ENCODE peak calls at places on chromosome 1, in eight cellular contexts. W, M, P, Z, O, X, I and G are unnamed samples.

GRCh38 chr1:161727343-161727924 is 6.1 kb downstream of the FCRLB start:
- DNase-seq in W (no peak), M (no peak), P (no peak), Z (no peak), O (peak; percentile 42), X (no peak), I (peak; percentile 55), G (no peak)

GRCh38 chr1:171994293-171994692 is 153.0 kb downstream of the DNM3 start:
- DNase-seq in W (no peak), M (no peak), P (no peak), Z (no peak), O (no peak), X (no peak), I (no peak), G (no peak)

GRCh38 chr1:183089025-183089639 is 65.9 kb downstream of the LAMC1 start:
- DNase-seq in W (no peak), M (no peak), P (no peak), Z (no peak), O (no peak), X (no peak), I (no peak), G (no peak)

GRCh38 chr1:28306550-28306949 is 22.3 kb upstream of the MED18 start:
- DNase-seq in W (no peak), M (no peak), P (no peak), Z (no peak), O (no peak), X (no peak), I (no peak), G (no peak)

GRCh38 chr1:160053548-160054365 is 16.2 kb downstream of the KCNJ10 start:
- DNase-seq in W (no peak), M (no peak), P (no peak), Z (no peak), O (no peak), X (no peak), I (no peak), G (no peak)

GRCh38 chr1:9198538-9199361 is 35.8 kb upstream of the H6PD start:
- DNase-seq in W (no peak), M (no peak), P (no peak), Z (no peak), O (no peak), X (no peak), I (peak; percentile 44), G (no peak)

GRCh38 chr1:205588691-205589445 is 42.9 kb downstream of the ELK4 start:
- DNase-seq in W (no peak), M (no peak), P (no peak), Z (no peak), O (peak; percentile 57), X (peak; percentile 58), I (peak; percentile 56), G (peak; percentile 82)

GRCh38 chr1:64231153-64231552 is 27.7 kb downstream of the UBE2U start:
- DNase-seq in W (no peak), M (peak; percentile 81), P (no peak), Z (no peak), O (no peak), X (no peak), I (no peak), G (no peak)

GRCh38 chr1:194056169-194056568 is 869.8 kb upstream of the B3GALT2 start:
- DNase-seq in W (no peak), M (no peak), P (no peak), Z (no peak), O (no peak), X (no peak), I (peak; percentile 12), G (no peak)

GRCh38 chr1:23601968-23602876 is 42.9 kb upstream of the ID3 start:
- DNase-seq in W (no peak), M (no peak), P (no peak), Z (no peak), O (no peak), X (no peak), I (no peak), G (no peak)

GRCh38 chr1:145955436-145955835 is 2.4 kb downstream of the LIX1L start:
- DNase-seq in W (no peak), M (no peak), P (no peak), Z (no peak), O (peak; percentile 30), X (no peak), I (no peak), G (no peak)

GRCh38 chr1:240004086-240004749 is 87.5 kb upstream of the FMN2 start:
- DNase-seq in W (no peak), M (no peak), P (no peak), Z (no peak), O (no peak), X (no peak), I (peak; percentile 28), G (no peak)

GRCh38 chr1:48936436-48936835 is 159.7 kb upstream of the BEND5 start:
- DNase-seq in W (no peak), M (no peak), P (no peak), Z (no peak), O (no peak), X (no peak), I (no peak), G (no peak)

GRCh38 chr1:168348146-168348709 is 67.6 kb downstream of the TBX19 start:
- DNase-seq in W (no peak), M (no peak), P (no peak), Z (no peak), O (no peak), X (no peak), I (peak; percentile 30), G (no peak)

GRCh38 chr1:7538033-7538432 is 233.1 kb upstream of the VAMP3 start:
- DNase-seq in W (no peak), M (no peak), P (peak; percentile 1), Z (no peak), O (peak; percentile 48), X (no peak), I (peak; percentile 77), G (no peak)

GRCh38 chr1:115840615-115841460 is at the start of gene NHLH2:
- DNase-seq in W (no peak), M (no peak), P (no peak), Z (no peak), O (peak; percentile 58), X (no peak), I (no peak), G (no peak)

GRCh38 chr1:183214021-183214970 is 28.2 kb downstream of the LAMC2 start:
- DNase-seq in W (no peak), M (no peak), P (no peak), Z (no peak), O (peak; percentile 90), X (no peak), I (no peak), G (no peak)

GRCh38 chr1:110554871-110555801 is 36.2 kb upstream of the KCNA10 start:
- DNase-seq in W (no peak), M (no peak), P (peak; percentile 54), Z (no peak), O (peak; percentile 54), X (peak; percentile 76), I (peak; percentile 2), G (no peak)

GRCh38 chr1:24003331-24003972 is 23.3 kb upstream of the SRSF10 start:
- DNase-seq in W (no peak), M (no peak), P (no peak), Z (no peak), O (no peak), X (no peak), I (peak; percentile 89), G (peak; percentile 9)